ENCODE peak calls at places on chromosome 3, in nine cellular contexts. T, A, X, Q, U, S, R, P and L are unnamed samples.
A peak's percentile ranks its signal among the peaks of the same experiment; 100 is the strongest.

GRCh38 chr3:4550957-4551754 is 58.0 kb downstream of the ITPR1 start:
- DNase-seq in Q (peak; percentile 78), R (no peak), T (no peak), X (no peak), A (peak; percentile 33), U (no peak), P (peak; percentile 23), S (peak; percentile 29), L (no peak)

GRCh38 chr3:25094932-25095690 is 333.0 kb upstream of the RARB start:
- DNase-seq in Q (no peak), T (no peak), R (no peak), X (no peak), P (no peak), U (no peak), S (no peak), A (no peak), L (no peak)

GRCh38 chr3:196207159-196207832 is 3.9 kb downstream of the ZDHHC19 start:
- DNase-seq in T (no peak), U (no peak), A (peak; percentile 98), R (no peak), P (no peak), Q (peak; percentile 85), X (no peak), S (no peak), L (no peak)

GRCh38 chr3:156675744-156676466 is 1.5 kb downstream of the TIPARP start:
- DNase-seq in R (peak; percentile 94), Q (no peak), X (no peak), P (peak; percentile 29), A (peak; percentile 27), S (peak; percentile 93), U (peak; percentile 91), T (peak; percentile 25), L (peak; percentile 92)

GRCh38 chr3:112519424-112520001 is 20.2 kb upstream of the BTLA start:
- DNase-seq in P (peak; percentile 55), S (peak; percentile 91), X (peak; percentile 79), A (peak; percentile 40), T (peak; percentile 14), U (peak; percentile 90), Q (no peak), R (peak; percentile 58), L (peak; percentile 90)

GRCh38 chr3:167780214-167780613 is 44.7 kb downstream of the SERPINI1 start:
- DNase-seq in P (no peak), R (no peak), U (no peak), Q (no peak), A (no peak), X (no peak), S (no peak), T (no peak), L (no peak)

GRCh38 chr3:129184396-129184656 is 630 bp upstream of the CNBP start:
- DNase-seq in T (peak; percentile 26), Q (no peak), S (peak; percentile 24), U (no peak), P (peak; percentile 24), A (peak; percentile 62), X (no peak), R (no peak), L (peak; percentile 38)

GRCh38 chr3:59575113-59576001 is 525.5 kb upstream of the CFAP20DC start:
- DNase-seq in P (peak; percentile 81), A (peak; percentile 73), R (peak; percentile 70), Q (peak; percentile 91), S (peak; percentile 76), X (peak; percentile 38), U (peak; percentile 80), T (peak; percentile 88), L (peak; percentile 77)

GRCh38 chr3:157301027-157301663 is 135.5 kb upstream of the PTX3 start:
- DNase-seq in U (no peak), P (no peak), T (no peak), A (no peak), S (peak; percentile 36), X (no peak), R (no peak), Q (no peak), L (peak; percentile 63)

GRCh38 chr3:112546216-112546759 is 15.5 kb downstream of the ATG3 start:
- DNase-seq in Q (no peak), A (no peak), T (no peak), U (peak; percentile 45), R (peak; percentile 75), P (no peak), S (peak; percentile 36), X (no peak), L (peak; percentile 5)

GRCh38 chr3:122100591-122101491 is 45.7 kb downstream of the CD86 start:
- DNase-seq in U (no peak), A (no peak), P (no peak), R (no peak), S (peak; percentile 11), X (peak; percentile 79), T (no peak), Q (no peak), L (peak; percentile 18)

GRCh38 chr3:111072016-111072891 is 638 bp downstream of the NECTIN3 start:
- DNase-seq in S (peak; percentile 39), A (no peak), X (no peak), U (peak; percentile 31), Q (peak; percentile 77), T (peak; percentile 54), R (peak; percentile 52), P (peak; percentile 7), L (peak; percentile 43)

GRCh38 chr3:102074951-102075350 is 225.6 kb downstream of the NFKBIZ start:
- DNase-seq in R (no peak), X (no peak), S (no peak), T (no peak), A (no peak), Q (no peak), U (no peak), P (no peak), L (no peak)

GRCh38 chr3:184466413-184466960 is 86.6 kb downstream of the CHRD start:
- DNase-seq in R (no peak), Q (no peak), S (peak; percentile 54), U (peak; percentile 48), A (no peak), X (no peak), P (peak; percentile 55), T (peak; percentile 21), L (peak; percentile 44)

GRCh38 chr3:195893121-195893449 is 15.3 kb downstream of the TNK2 start:
- DNase-seq in X (no peak), S (no peak), T (no peak), R (no peak), U (no peak), P (peak; percentile 69), A (peak; percentile 61), Q (peak; percentile 68), L (no peak)

GRCh38 chr3:11569156-11569741 is 74.5 kb downstream of the VGLL4 start:
- DNase-seq in U (no peak), S (no peak), T (no peak), A (no peak), P (no peak), X (no peak), R (no peak), Q (peak; percentile 39), L (no peak)

GRCh38 chr3:11566916-11567315 is 76.8 kb downstream of the VGLL4 start:
- DNase-seq in A (peak; percentile 62), P (no peak), X (no peak), U (no peak), R (no peak), Q (peak; percentile 43), T (no peak), S (no peak), L (no peak)

GRCh38 chr3:11568503-11569155 is 75.1 kb downstream of the VGLL4 start:
- DNase-seq in T (peak; percentile 46), U (peak; percentile 95), A (no peak), S (peak; percentile 92), P (peak; percentile 83), Q (peak; percentile 89), R (peak; percentile 92), X (no peak), L (peak; percentile 91)

GRCh38 chr3:11566478-11566877 is 77.2 kb downstream of the VGLL4 start:
- DNase-seq in Q (peak; percentile 40), P (no peak), R (no peak), X (no peak), U (no peak), S (no peak), A (no peak), T (no peak), L (no peak)

GRCh38 chr3:11567516-11568467 is 75.9 kb downstream of the VGLL4 start:
- DNase-seq in U (peak; percentile 79), P (no peak), T (no peak), A (no peak), S (peak; percentile 82), Q (peak; percentile 65), R (peak; percentile 92), X (no peak), L (peak; percentile 96)
- H3K4me3 ChIP-seq in U (peak overlapping the region; percentile 50), P (no peak overlapping the region), T (no peak overlapping the region), A (peak overlapping the region; percentile 20), S (peak overlapping the region; percentile 45), Q (no peak overlapping the region), R (no peak overlapping the region), X (no peak overlapping the region), L (peak overlapping the region; percentile 32)

GRCh38 chr3:170098753-170099152 is 61.0 kb downstream of the GPR160 start:
- DNase-seq in S (no peak), Q (no peak), A (no peak), U (no peak), P (no peak), T (no peak), R (peak; percentile 33), X (no peak), L (peak; percentile 32)
- TF ChIP-seq CTCF in S (no peak), Q (no peak), A (no peak), U (no peak), P (no peak), T (no peak), R (no peak), X (no peak), L (no peak)

DNA sequence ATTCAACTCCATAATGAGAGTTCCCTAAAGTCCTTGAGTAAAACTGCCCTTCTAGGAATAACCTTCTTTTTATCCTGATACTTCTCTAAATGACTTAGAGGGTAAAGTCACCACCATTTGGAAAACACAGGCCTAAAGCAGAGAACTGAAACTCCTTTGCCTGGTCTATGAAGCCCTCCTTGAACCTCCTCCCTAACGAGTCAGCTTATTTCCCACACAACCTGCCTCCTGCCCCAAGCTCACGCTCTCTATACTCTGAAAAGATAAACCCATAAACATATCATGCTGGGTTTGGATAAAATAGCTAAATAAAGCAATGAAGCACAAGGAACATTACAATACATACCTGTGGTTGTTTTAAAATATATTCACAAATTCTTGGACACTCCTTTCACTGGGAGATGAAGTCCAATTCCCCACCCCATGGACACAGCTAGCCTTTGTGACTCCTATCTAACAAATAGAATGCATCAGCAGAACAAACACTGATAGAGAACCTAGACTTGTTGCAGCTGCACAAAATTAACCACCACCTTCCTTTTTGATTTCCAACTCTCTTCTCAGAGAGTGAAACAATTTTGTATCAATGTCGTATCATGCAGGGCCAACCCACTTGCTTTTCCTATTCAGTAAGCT is 98.2 kb downstream of the PLCH1 start:
- DNase-seq in A (no peak), Q (no peak), P (no peak), R (no peak), T (no peak), S (no peak), X (no peak), U (no peak), L (no peak)
- H3K4me3 ChIP-seq in A (no peak overlapping the region), Q (no peak overlapping the region), P (no peak overlapping the region), R (no peak overlapping the region), T (no peak overlapping the region), S (no peak overlapping the region), X (no peak overlapping the region), U (no peak overlapping the region), L (no peak overlapping the region)

GRCh38 chr3:131178710-131179375 is 152.2 kb downstream of the NEK11 start:
- DNase-seq in S (no peak), R (peak; percentile 41), T (no peak), Q (no peak), U (no peak), A (no peak), P (no peak), X (no peak), L (no peak)

GRCh38 chr3:131172502-131172901 is 145.8 kb downstream of the NEK11 start:
- DNase-seq in P (no peak), R (no peak), Q (no peak), A (no peak), X (no peak), S (no peak), U (no peak), T (no peak), L (no peak)

GRCh38 chr3:131174752-131175151 is 148.1 kb downstream of the NEK11 start:
- DNase-seq in U (peak; percentile 17), T (no peak), A (no peak), Q (no peak), S (peak; percentile 31), X (peak; percentile 51), R (peak; percentile 30), P (no peak), L (peak; percentile 38)
- TF ChIP-seq CTCF in U (no peak), T (no peak), A (no peak), Q (no peak), S (no peak), X (no peak), R (no peak), P (no peak), L (no peak)